ENCODE peak calls at places on chromosomes 11 and 22, in eight cellular contexts. V, D, U, L, C, W, M and B are unnamed samples.

GRCh38 chr11:78961938-78962701 is 387.5 kb upstream of the NARS2 start:
- DNase-seq in U (no peak), V (no peak), W (no peak), D (no peak), M (peak), C (no peak), L (no peak), B (peak)

GRCh38 chr22:50112151-50113118 is 22.6 kb downstream of the MOV10L1 start:
- DNase-seq in U (no peak), L (no peak), V (peak), M (peak), C (peak), D (no peak), W (no peak), B (no peak)

GRCh38 chr11:45919806-45920530 is 2.3 kb upstream of the PEX16 start:
- DNase-seq in L (peak), V (no peak), D (no peak), C (peak), W (no peak), U (no peak), M (no peak), B (no peak)

GRCh38 chr11:26048271-26048670 is 283.7 kb upstream of the ANO3 start:
- DNase-seq in M (no peak), L (no peak), D (no peak), U (no peak), C (no peak), W (no peak), V (no peak), B (no peak)

GRCh38 chr11:6596237-6596877 is 7.1 kb downstream of the RRP8 start:
- DNase-seq in V (no peak), D (no peak), U (no peak), L (no peak), W (no peak), C (no peak), M (no peak), B (no peak)

GRCh38 chr22:29315286-29316195 is at the start of gene RASL10A:
- DNase-seq in W (no peak), V (no peak), L (peak), U (no peak), D (no peak), M (no peak), C (no peak), B (peak)

GRCh38 chr11:46243796-46244109 is 33.7 kb upstream of the CREB3L1 start:
- DNase-seq in L (no peak), V (no peak), U (no peak), M (no peak), C (no peak), D (no peak), W (no peak), B (no peak)

GRCh38 chr11:128271401-128271800 is 316.0 kb downstream of the ETS1 start:
- DNase-seq in C (no peak), D (no peak), U (no peak), L (no peak), W (no peak), V (no peak), M (peak), B (no peak)

GRCh38 chr22:25076281-25076680 is 123.4 kb upstream of the CRYBB3 start:
- DNase-seq in M (no peak), W (no peak), D (no peak), L (no peak), V (no peak), U (no peak), C (no peak), B (no peak)

GRCh38 chr11:121437018-121437685 is 15.0 kb upstream of the SORL1 start:
- DNase-seq in C (no peak), L (no peak), D (no peak), M (no peak), W (no peak), U (no peak), V (no peak), B (no peak)

GRCh38 chr11:120326845-120327281 is 1.8 kb downstream of the TLCD5 start:
- DNase-seq in M (no peak), U (no peak), C (no peak), W (no peak), D (no peak), V (no peak), L (no peak), B (no peak)

GRCh38 chr11:10456519-10456918 is 1.5 kb downstream of the AMPD3 start:
- DNase-seq in D (no peak), V (peak), W (no peak), C (no peak), M (no peak), L (peak), U (no peak), B (no peak)

GRCh38 chr11:34940026-34940677 is 23.7 kb downstream of the PDHX start:
- DNase-seq in W (no peak), V (no peak), C (no peak), L (no peak), U (no peak), D (no peak), M (no peak), B (no peak)

GRCh38 chr22:36194971-36195370 is 6.6 kb downstream of the APOL4 start:
- DNase-seq in C (peak), V (peak), W (peak), U (peak), M (peak), L (peak), D (no peak), B (no peak)

GRCh38 chr22:22955276-22955798 is 67.7 kb downstream of the IGLL5 start:
- DNase-seq in M (peak), W (no peak), L (no peak), V (no peak), D (no peak), U (no peak), C (no peak), B (no peak)

GRCh38 chr11:69909561-69910518 is 90.6 kb upstream of the FGF3 start:
- DNase-seq in W (no peak), L (peak), U (no peak), D (no peak), M (no peak), C (peak), V (no peak), B (no peak)

GRCh38 chr11:116775975-116776374 is 3.2 kb upstream of the BUD13 start:
- DNase-seq in U (no peak), C (no peak), L (no peak), W (no peak), M (no peak), V (no peak), D (no peak), B (no peak)

GRCh38 chr11:40732107-40732506 is 727.3 kb downstream of the LRRC4C start:
- DNase-seq in L (no peak), M (no peak), C (no peak), V (no peak), U (no peak), D (no peak), W (no peak), B (no peak)

GRCh38 chr11:130872961-130873360 is 43.3 kb downstream of the SNX19 start:
- DNase-seq in V (no peak), D (no peak), L (no peak), C (no peak), M (no peak), U (no peak), W (no peak), B (no peak)

GRCh38 chr11:10322830-10323792 is 18.2 kb downstream of the ADM start:
- DNase-seq in U (peak), D (no peak), C (peak), L (no peak), M (peak), V (no peak), W (peak), B (no peak)

GRCh38 chr11:10913075-10913474 is 55.2 kb upstream of the ZBED5 start:
- DNase-seq in D (no peak), W (no peak), L (no peak), M (no peak), U (no peak), V (no peak), C (no peak), B (no peak)

GRCh38 chr22:24207264-24208011 is 26.2 kb downstream of the SUSD2 start:
- DNase-seq in W (no peak), D (no peak), C (no peak), U (no peak), V (no peak), L (no peak), M (peak), B (no peak)

GRCh38 chr22:17205432-17205831 is 13.8 kb downstream of the ADA2 start:
- DNase-seq in V (no peak), W (no peak), C (no peak), U (no peak), M (no peak), L (no peak), D (no peak), B (no peak)

GRCh38 chr11:35955636-35956035 is 11.8 kb downstream of the LDLRAD3 start:
- DNase-seq in U (no peak), M (no peak), L (no peak), C (no peak), V (no peak), W (no peak), D (no peak), B (no peak)

GRCh38 chr22:37569009-37569920 is 9.0 kb downstream of the CDC42EP1 start:
- DNase-seq in D (no peak), L (no peak), W (peak), C (peak), V (peak), M (no peak), U (no peak), B (no peak)

GRCh38 chr11:133326332-133326731 is 206.0 kb downstream of the OPCML start:
- DNase-seq in D (no peak), U (no peak), L (no peak), W (no peak), C (no peak), V (no peak), M (no peak), B (no peak)

GRCh38 chr11:31940396-31941037 is 129.4 kb upstream of the PAX6 start:
- DNase-seq in D (no peak), C (no peak), M (peak), W (no peak), V (no peak), U (no peak), L (no peak), B (no peak)

GRCh38 chr22:39454385-39454871 is 2.4 kb upstream of the MGAT3 start:
- DNase-seq in U (no peak), W (peak), V (no peak), M (no peak), L (no peak), C (no peak), D (no peak), B (no peak)

GRCh38 chr11:94193288-94193687 is 64.6 kb downstream of the PANX1 start:
- DNase-seq in W (no peak), C (peak), U (peak), V (no peak), M (peak), D (no peak), L (no peak), B (no peak)

GRCh38 chr22:46267431-46268279 is at the start of gene TTC38:
- DNase-seq in L (peak), D (peak), V (peak), U (peak), C (peak), M (peak), W (peak), B (peak)
- TF ChIP-seq POLR2A in L (no peak), D (no peak), V (peak), U (peak), C (peak), M (peak), W (peak), B (no peak)

GRCh38 chr11:77118086-77118485 is 10.0 kb upstream of the MYO7A start:
- DNase-seq in W (no peak), V (no peak), U (no peak), M (no peak), D (no peak), L (no peak), C (no peak), B (no peak)
- TF ChIP-seq POLR2A in W (no peak), V (no peak), U (no peak), M (no peak), D (no peak), L (no peak), C (no peak), B (no peak)

GRCh38 chr22:41915035-41915782 is at the start of gene SHISA8:
- DNase-seq in D (peak), V (peak), C (peak), L (peak), U (no peak), W (peak), M (peak), B (peak)
- TF ChIP-seq POLR2A in D (no peak), V (no peak), C (no peak), L (no peak), U (no peak), W (no peak), M (no peak), B (no peak)

GRCh38 chr11:96229354-96229973 is 113.5 kb downstream of the MAML2 start:
- DNase-seq in M (peak), U (no peak), C (no peak), L (no peak), D (no peak), W (no peak), V (no peak), B (no peak)
- TF ChIP-seq POLR2A in M (no peak), U (no peak), C (no peak), L (no peak), D (no peak), W (no peak), V (no peak), B (no peak)

DNA sequence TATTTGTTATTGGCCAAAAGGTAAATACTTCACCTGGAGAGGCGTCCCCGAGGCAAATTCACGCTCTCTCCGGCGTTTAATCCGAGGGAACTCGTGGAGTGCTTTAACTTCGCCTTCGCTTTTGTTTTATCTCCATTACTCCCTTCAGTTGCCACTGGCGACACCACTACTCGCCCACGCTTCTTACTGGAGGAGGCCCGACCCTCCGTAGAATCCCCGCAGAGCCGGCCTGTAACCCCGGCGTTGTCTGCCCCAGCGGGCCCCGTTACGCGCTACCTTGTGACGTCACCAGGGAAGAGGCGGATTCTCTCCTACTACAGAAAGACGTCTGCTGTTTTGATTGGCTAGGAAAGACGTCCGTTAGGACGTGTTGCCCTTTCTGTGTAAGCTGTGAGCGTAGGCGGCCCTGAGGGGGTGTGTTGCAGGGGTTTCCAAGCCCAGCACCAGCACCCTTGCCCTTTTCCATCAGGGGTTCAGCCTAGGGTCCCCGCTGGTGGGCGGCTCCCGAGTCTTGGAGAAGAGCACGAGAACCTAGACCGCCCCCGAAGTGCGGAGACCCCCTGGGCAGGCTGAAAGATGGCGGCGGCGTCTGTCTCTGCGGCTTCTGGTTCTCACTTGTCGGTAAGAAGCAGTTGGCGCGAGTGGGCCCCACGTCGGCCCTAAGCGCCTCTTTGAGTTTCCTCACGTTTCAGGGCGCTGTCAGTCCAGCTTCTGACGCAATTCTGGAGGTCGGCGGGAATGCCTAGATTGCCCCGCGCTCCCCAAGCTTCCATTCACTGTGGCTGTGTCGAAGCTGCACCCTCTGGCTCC is at the start of gene CEP57:
- DNase-seq in U (peak), D (peak), L (peak), C (peak), M (peak), V (peak), W (peak), B (peak)
- TF ChIP-seq POLR2A in U (peak), D (peak), L (no peak), C (no peak), M (peak), V (peak), W (peak), B (peak)

GRCh38 chr11:28107331-28107725 is 628 bp downstream of the KIF18A start:
- DNase-seq in U (no peak), C (no peak), L (no peak), M (peak), D (no peak), W (no peak), V (no peak), B (no peak)

GRCh38 chr11:28110839-28111235 is 2.6 kb downstream of the METTL15 start:
- DNase-seq in L (no peak), W (no peak), M (no peak), V (no peak), C (no peak), U (no peak), D (no peak), B (no peak)

GRCh38 chr11:28107726-28108618 is at the start of the genes KIF18A and METTL15:
- DNase-seq in D (peak), V (peak), C (peak), W (peak), U (peak), L (peak), M (peak), B (peak)

GRCh38 chr11:28108909-28109308 is 721 bp downstream of the METTL15 start:
- DNase-seq in U (no peak), M (peak), D (no peak), C (no peak), V (no peak), L (no peak), W (no peak), B (no peak)

DNA sequence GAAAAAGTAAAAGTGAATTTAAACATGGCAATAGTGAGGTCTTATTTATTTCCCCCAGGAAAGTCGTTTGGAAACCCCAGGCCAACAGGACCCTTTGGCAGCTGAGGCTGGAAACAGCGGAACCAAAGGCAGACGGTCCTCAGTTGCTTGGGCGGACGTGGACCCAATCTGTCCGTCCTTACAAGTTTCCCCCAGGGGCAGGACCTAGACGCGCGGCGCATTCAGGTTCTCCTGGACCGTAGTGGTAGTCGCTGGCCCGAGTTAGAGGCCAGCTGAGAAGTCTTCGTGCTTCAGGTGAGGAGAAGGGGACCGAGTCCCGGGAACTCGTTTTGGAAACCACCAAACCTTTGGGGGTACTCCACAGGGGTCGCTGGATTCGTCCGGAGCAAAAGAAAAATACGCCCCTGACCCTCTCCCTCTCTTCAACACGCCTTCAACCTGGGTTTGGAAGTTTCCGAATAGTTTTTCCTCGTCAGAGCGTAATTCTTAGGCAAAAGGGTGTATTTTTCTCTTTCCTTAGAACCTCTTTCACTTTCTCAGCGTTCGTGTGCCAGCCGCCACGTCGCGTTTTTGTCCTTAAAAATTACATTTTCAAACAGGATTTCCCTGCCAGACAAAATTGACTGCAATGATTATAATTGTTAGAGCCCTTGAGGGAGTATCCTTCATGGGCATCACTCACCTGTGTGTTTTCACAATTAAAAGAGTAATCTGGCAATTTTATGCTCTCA is 2.1 kb downstream of the METTL15 start:
- DNase-seq in U (peak), M (peak), W (peak), C (peak), V (peak), L (peak), D (peak), B (peak)
- TF ChIP-seq POLR2A in U (peak), M (peak), W (peak), C (no peak), V (peak), L (no peak), D (no peak), B (peak)

GRCh38 chr11:5288912-5289525 is 12.7 kb downstream of the OR51B4 start:
- DNase-seq in W (no peak), D (no peak), V (no peak), L (no peak), M (no peak), C (no peak), U (no peak), B (no peak)

GRCh38 chr11:5291207-5291838 is 10.4 kb downstream of the OR51B4 start:
- DNase-seq in U (peak), M (peak), D (no peak), C (no peak), W (no peak), V (no peak), L (no peak), B (peak)

GRCh38 chr11:5297671-5298070 is 4.1 kb downstream of the OR51B4 start:
- DNase-seq in V (no peak), U (no peak), C (no peak), L (no peak), D (no peak), W (no peak), M (no peak), B (no peak)

GRCh38 chr11:5289696-5290095 is 12.1 kb downstream of the OR51B4 start:
- DNase-seq in D (no peak), U (no peak), C (no peak), V (no peak), L (no peak), M (no peak), W (no peak), B (no peak)

DNA sequence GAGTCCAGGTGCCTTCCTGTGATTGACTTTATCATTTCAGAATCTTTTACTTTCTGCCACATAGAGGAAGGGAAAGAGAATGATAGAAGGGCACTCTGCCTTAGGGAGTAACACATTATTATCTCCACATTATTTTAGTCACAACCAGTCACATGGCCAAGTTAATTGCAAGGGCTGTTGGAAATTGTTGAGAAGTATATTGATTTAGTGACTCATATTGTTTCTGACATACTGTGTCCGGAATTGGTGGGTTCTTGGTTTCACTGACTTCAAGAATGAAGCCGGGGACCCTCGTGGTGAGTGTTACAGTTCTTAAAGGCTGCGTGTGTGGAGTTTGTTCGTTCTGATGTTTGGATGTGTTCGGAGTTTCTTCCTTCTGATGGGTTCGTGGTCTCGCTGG is 8.7 kb downstream of the OR51B4 start:
- DNase-seq in D (no peak), L (no peak), M (no peak), C (no peak), W (no peak), V (no peak), U (no peak), B (no peak)
- TF ChIP-seq POLR2A in D (no peak), L (no peak), M (no peak), C (no peak), W (no peak), V (no peak), U (no peak), B (no peak)